ENCODE peak calls at places on chromosomes 16 and 17, in nine cellular contexts. One of them, this sample, is unnamed.

GRCh38 chr16:252366-253337 is 18.0 kb downstream of the FAM234A start:
- DNase-seq in dorsolateral prefrontal cortex: no peak
- DNase-seq in PC-3: no peak
- DNase-seq in GM12864: peak
- DNase-seq in lung: no peak
- DNase-seq in CD4-positive, alpha-beta T cell: no peak
- DNase-seq in lower leg skin: no peak
- DNase-seq in IMR-90: no peak
- DNase-seq in H9: no peak
- DNase-seq in this sample: no peak

GRCh38 chr17:66777689-66778225 is 57.2 kb upstream of the CACNG5 start:
- DNase-seq in H9: peak
- DNase-seq in dorsolateral prefrontal cortex: no peak
- DNase-seq in GM12864: no peak
- DNase-seq in lower leg skin: no peak
- DNase-seq in lung: peak
- DNase-seq in PC-3: no peak
- DNase-seq in IMR-90: peak
- DNase-seq in CD4-positive, alpha-beta T cell: no peak
- DNase-seq in this sample: no peak

GRCh38 chr17:74150428-74151025 is 53.0 kb upstream of the RPL38 start:
- DNase-seq in IMR-90: no peak
- DNase-seq in GM12864: no peak
- DNase-seq in lower leg skin: peak
- DNase-seq in PC-3: no peak
- DNase-seq in CD4-positive, alpha-beta T cell: no peak
- DNase-seq in H9: no peak
- DNase-seq in lung: no peak
- DNase-seq in dorsolateral prefrontal cortex: no peak
- DNase-seq in this sample: no peak

GRCh38 chr17:37570527-37571093 is 38.6 kb downstream of the SYNRG start:
- DNase-seq in H9: peak
- DNase-seq in lower leg skin: no peak
- DNase-seq in lung: peak
- DNase-seq in dorsolateral prefrontal cortex: no peak
- DNase-seq in GM12864: no peak
- DNase-seq in IMR-90: peak
- DNase-seq in PC-3: peak
- DNase-seq in CD4-positive, alpha-beta T cell: no peak
- DNase-seq in this sample: peak

GRCh38 chr17:75769536-75769935 is 4.5 kb upstream of the GALK1 start:
- DNase-seq in CD4-positive, alpha-beta T cell: no peak
- DNase-seq in H9: no peak
- DNase-seq in lower leg skin: peak
- DNase-seq in lung: no peak
- DNase-seq in GM12864: no peak
- DNase-seq in PC-3: no peak
- DNase-seq in IMR-90: no peak
- DNase-seq in dorsolateral prefrontal cortex: no peak
- DNase-seq in this sample: no peak

GRCh38 chr16:48291303-48291702 is 44.0 kb upstream of the ABCC11 start:
- DNase-seq in IMR-90: peak
- DNase-seq in dorsolateral prefrontal cortex: no peak
- DNase-seq in lower leg skin: no peak
- DNase-seq in lung: no peak
- DNase-seq in GM12864: no peak
- DNase-seq in PC-3: no peak
- DNase-seq in CD4-positive, alpha-beta T cell: no peak
- DNase-seq in H9: no peak
- DNase-seq in this sample: peak

GRCh38 chr17:57335195-57335792 is 79.0 kb downstream of the MSI2 start:
- DNase-seq in GM12864: no peak
- DNase-seq in lung: no peak
- DNase-seq in CD4-positive, alpha-beta T cell: no peak
- DNase-seq in IMR-90: no peak
- DNase-seq in H9: no peak
- DNase-seq in dorsolateral prefrontal cortex: no peak
- DNase-seq in PC-3: no peak
- DNase-seq in lower leg skin: no peak
- DNase-seq in this sample: no peak

GRCh38 chr17:42579794-42580551 is 2.4 kb upstream of the PSMC3IP start:
- DNase-seq in IMR-90: no peak
- DNase-seq in PC-3: no peak
- DNase-seq in lower leg skin: no peak
- DNase-seq in CD4-positive, alpha-beta T cell: no peak
- DNase-seq in GM12864: no peak
- DNase-seq in lung: no peak
- DNase-seq in H9: no peak
- DNase-seq in dorsolateral prefrontal cortex: no peak
- DNase-seq in this sample: no peak

GRCh38 chr16:75764154-75764768 is 38.0 kb upstream of the CPHXL start:
- DNase-seq in dorsolateral prefrontal cortex: no peak
- DNase-seq in H9: peak
- DNase-seq in IMR-90: peak
- DNase-seq in lower leg skin: no peak
- DNase-seq in lung: peak
- DNase-seq in PC-3: peak
- DNase-seq in GM12864: peak
- DNase-seq in CD4-positive, alpha-beta T cell: peak
- DNase-seq in this sample: peak

GRCh38 chr17:72726936-72727335 is 365.6 kb downstream of the SLC39A11 start:
- DNase-seq in lung: peak
- DNase-seq in lower leg skin: no peak
- DNase-seq in GM12864: peak
- DNase-seq in CD4-positive, alpha-beta T cell: peak
- DNase-seq in IMR-90: peak
- DNase-seq in PC-3: peak
- DNase-seq in dorsolateral prefrontal cortex: no peak
- DNase-seq in H9: no peak
- DNase-seq in this sample: peak
- TF ChIP-seq CTCF in lung: no peak
- TF ChIP-seq CTCF in lower leg skin: no peak
- TF ChIP-seq CTCF in GM12864: no peak
- TF ChIP-seq CTCF in CD4-positive, alpha-beta T cell: no peak
- TF ChIP-seq CTCF in IMR-90: peak
- TF ChIP-seq CTCF in PC-3: peak
- TF ChIP-seq CTCF in dorsolateral prefrontal cortex: no peak
- TF ChIP-seq CTCF in H9: no peak
- TF ChIP-seq CTCF in this sample: no peak

GRCh38 chr16:82629441-82630027 is 2.8 kb downstream of the CDH13 start:
- DNase-seq in lower leg skin: no peak
- DNase-seq in PC-3: peak
- DNase-seq in dorsolateral prefrontal cortex: no peak
- DNase-seq in GM12864: no peak
- DNase-seq in H9: no peak
- DNase-seq in lung: no peak
- DNase-seq in IMR-90: peak
- DNase-seq in CD4-positive, alpha-beta T cell: no peak
- DNase-seq in this sample: peak

GRCh38 chr16:82633964-82634600 is 7.3 kb downstream of the CDH13 start:
- DNase-seq in IMR-90: peak
- DNase-seq in CD4-positive, alpha-beta T cell: no peak
- DNase-seq in PC-3: peak
- DNase-seq in dorsolateral prefrontal cortex: peak
- DNase-seq in lower leg skin: no peak
- DNase-seq in lung: no peak
- DNase-seq in H9: no peak
- DNase-seq in GM12864: no peak
- DNase-seq in this sample: peak

GRCh38 chr16:82630219-82630618 is 3.5 kb downstream of the CDH13 start:
- DNase-seq in IMR-90: peak
- DNase-seq in lower leg skin: no peak
- DNase-seq in GM12864: no peak
- DNase-seq in CD4-positive, alpha-beta T cell: no peak
- DNase-seq in dorsolateral prefrontal cortex: no peak
- DNase-seq in lung: no peak
- DNase-seq in H9: no peak
- DNase-seq in PC-3: peak
- DNase-seq in this sample: peak

GRCh38 chr16:82630688-82631087 is 3.9 kb downstream of the CDH13 start:
- DNase-seq in CD4-positive, alpha-beta T cell: no peak
- DNase-seq in lower leg skin: no peak
- DNase-seq in GM12864: no peak
- DNase-seq in PC-3: peak
- DNase-seq in H9: no peak
- DNase-seq in IMR-90: peak
- DNase-seq in dorsolateral prefrontal cortex: no peak
- DNase-seq in lung: no peak
- DNase-seq in this sample: peak

GRCh38 chr16:82631701-82632685 is 5.2 kb downstream of the CDH13 start:
- DNase-seq in IMR-90: peak
- DNase-seq in lung: no peak
- DNase-seq in GM12864: no peak
- DNase-seq in CD4-positive, alpha-beta T cell: no peak
- DNase-seq in dorsolateral prefrontal cortex: no peak
- DNase-seq in H9: peak
- DNase-seq in PC-3: peak
- DNase-seq in lower leg skin: no peak
- DNase-seq in this sample: peak
- TF ChIP-seq CTCF in IMR-90: peak
- TF ChIP-seq CTCF in lung: no peak
- TF ChIP-seq CTCF in GM12864: peak
- TF ChIP-seq CTCF in CD4-positive, alpha-beta T cell: no peak
- TF ChIP-seq CTCF in dorsolateral prefrontal cortex: no peak
- TF ChIP-seq CTCF in H9: peak
- TF ChIP-seq CTCF in PC-3: peak
- TF ChIP-seq CTCF in lower leg skin: no peak
- TF ChIP-seq CTCF in this sample: peak

GRCh38 chr17:79836952-79837887 is 2.0 kb downstream of the CBX4 start:
- DNase-seq in GM12864: peak
- DNase-seq in PC-3: peak
- DNase-seq in dorsolateral prefrontal cortex: no peak
- DNase-seq in CD4-positive, alpha-beta T cell: no peak
- DNase-seq in lung: peak
- DNase-seq in lower leg skin: peak
- DNase-seq in IMR-90: peak
- DNase-seq in H9: peak
- DNase-seq in this sample: peak
- TF ChIP-seq CTCF in GM12864: no peak
- TF ChIP-seq CTCF in PC-3: no peak
- TF ChIP-seq CTCF in dorsolateral prefrontal cortex: no peak
- TF ChIP-seq CTCF in CD4-positive, alpha-beta T cell: no peak
- TF ChIP-seq CTCF in lung: no peak
- TF ChIP-seq CTCF in lower leg skin: no peak
- TF ChIP-seq CTCF in IMR-90: no peak
- TF ChIP-seq CTCF in H9: no peak
- TF ChIP-seq CTCF in this sample: peak

GRCh38 chr17:48539177-48539576 is 5.7 kb downstream of the HOXB2 start:
- DNase-seq in dorsolateral prefrontal cortex: no peak
- DNase-seq in GM12864: no peak
- DNase-seq in CD4-positive, alpha-beta T cell: no peak
- DNase-seq in lung: no peak
- DNase-seq in PC-3: peak
- DNase-seq in lower leg skin: no peak
- DNase-seq in H9: no peak
- DNase-seq in IMR-90: peak
- DNase-seq in this sample: peak

GRCh38 chr17:48542114-48542955 is 2.6 kb downstream of the HOXB2 start:
- DNase-seq in CD4-positive, alpha-beta T cell: peak
- DNase-seq in GM12864: no peak
- DNase-seq in H9: no peak
- DNase-seq in IMR-90: peak
- DNase-seq in dorsolateral prefrontal cortex: no peak
- DNase-seq in lung: no peak
- DNase-seq in PC-3: no peak
- DNase-seq in lower leg skin: no peak
- DNase-seq in this sample: no peak

GRCh38 chr17:48540213-48540612 is 4.7 kb downstream of the HOXB2 start:
- DNase-seq in GM12864: no peak
- DNase-seq in H9: no peak
- DNase-seq in PC-3: no peak
- DNase-seq in CD4-positive, alpha-beta T cell: no peak
- DNase-seq in lung: no peak
- DNase-seq in IMR-90: peak
- DNase-seq in dorsolateral prefrontal cortex: no peak
- DNase-seq in lower leg skin: no peak
- DNase-seq in this sample: no peak

GRCh38 chr17:48541574-48542113 is 3.3 kb downstream of the HOXB2 start:
- DNase-seq in IMR-90: peak
- DNase-seq in CD4-positive, alpha-beta T cell: peak
- DNase-seq in GM12864: no peak
- DNase-seq in H9: peak
- DNase-seq in lower leg skin: peak
- DNase-seq in lung: no peak
- DNase-seq in dorsolateral prefrontal cortex: no peak
- DNase-seq in PC-3: no peak
- DNase-seq in this sample: no peak

GRCh38 chr17:48541036-48541573 is 3.8 kb downstream of the HOXB2 start:
- DNase-seq in PC-3: no peak
- DNase-seq in GM12864: no peak
- DNase-seq in lung: no peak
- DNase-seq in IMR-90: peak
- DNase-seq in dorsolateral prefrontal cortex: no peak
- DNase-seq in H9: no peak
- DNase-seq in CD4-positive, alpha-beta T cell: no peak
- DNase-seq in lower leg skin: no peak
- DNase-seq in this sample: no peak
- TF ChIP-seq CTCF in PC-3: no peak
- TF ChIP-seq CTCF in GM12864: no peak
- TF ChIP-seq CTCF in lung: no peak
- TF ChIP-seq CTCF in IMR-90: no peak
- TF ChIP-seq CTCF in dorsolateral prefrontal cortex: no peak
- TF ChIP-seq CTCF in H9: no peak
- TF ChIP-seq CTCF in CD4-positive, alpha-beta T cell: no peak
- TF ChIP-seq CTCF in lower leg skin: no peak
- TF ChIP-seq CTCF in this sample: no peak

DNA sequence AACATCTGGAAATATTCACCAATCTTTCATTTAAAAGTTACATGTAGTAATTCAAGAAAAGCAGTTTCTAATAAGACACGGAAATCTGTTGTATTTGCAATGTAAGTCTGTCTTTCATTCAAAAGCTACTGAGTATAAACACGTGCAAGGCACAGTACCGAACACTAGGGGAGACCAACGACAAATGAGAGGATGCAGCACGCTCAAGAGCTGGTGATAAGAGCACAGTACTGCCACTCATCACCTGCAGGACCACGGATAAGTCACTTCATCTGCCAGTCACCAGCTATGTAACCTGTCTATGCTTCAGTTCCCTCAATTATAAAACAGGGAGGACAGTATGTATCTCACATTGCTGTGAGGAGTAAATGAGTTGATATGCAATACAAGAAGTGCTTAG is 67.1 kb downstream of the CLEC18A start:
- DNase-seq in lung: no peak
- DNase-seq in PC-3: peak
- DNase-seq in CD4-positive, alpha-beta T cell: peak
- DNase-seq in GM12864: no peak
- DNase-seq in lower leg skin: no peak
- DNase-seq in IMR-90: peak
- DNase-seq in H9: peak
- DNase-seq in dorsolateral prefrontal cortex: no peak
- DNase-seq in this sample: peak
- TF ChIP-seq CTCF in lung: no peak
- TF ChIP-seq CTCF in PC-3: no peak
- TF ChIP-seq CTCF in CD4-positive, alpha-beta T cell: peak
- TF ChIP-seq CTCF in GM12864: peak
- TF ChIP-seq CTCF in lower leg skin: no peak
- TF ChIP-seq CTCF in IMR-90: no peak
- TF ChIP-seq CTCF in H9: peak
- TF ChIP-seq CTCF in dorsolateral prefrontal cortex: no peak
- TF ChIP-seq CTCF in this sample: peak

GRCh38 chr16:68737730-68738590 is 868 bp downstream of the CDH1 start:
- DNase-seq in lung: peak
- DNase-seq in GM12864: no peak
- DNase-seq in IMR-90: no peak
- DNase-seq in lower leg skin: no peak
- DNase-seq in H9: no peak
- DNase-seq in PC-3: peak
- DNase-seq in dorsolateral prefrontal cortex: no peak
- DNase-seq in CD4-positive, alpha-beta T cell: no peak
- DNase-seq in this sample: peak
- TF ChIP-seq CTCF in lung: no peak
- TF ChIP-seq CTCF in GM12864: no peak
- TF ChIP-seq CTCF in IMR-90: no peak
- TF ChIP-seq CTCF in lower leg skin: no peak
- TF ChIP-seq CTCF in H9: no peak
- TF ChIP-seq CTCF in PC-3: peak
- TF ChIP-seq CTCF in dorsolateral prefrontal cortex: no peak
- TF ChIP-seq CTCF in CD4-positive, alpha-beta T cell: no peak
- TF ChIP-seq CTCF in this sample: peak

This sample was measured in bronchial epithelial cell.